ENCODE peak calls at places on chromosome 1, in six cellular contexts. E, W, C, O, G and I are unnamed samples.

GRCh38 chr1:162069334-162070093 is at the start of gene NOS1AP:
- DNase-seq in E (no peak), W (peak), C (peak), O (peak), G (peak), I (no peak)

GRCh38 chr1:40384413-40384762 is 10.9 kb downstream of the SMAP2 start:
- DNase-seq in E (no peak), W (no peak), C (no peak), O (no peak), G (no peak), I (no peak)

GRCh38 chr1:54559771-54560231 is 11.8 kb downstream of the ACOT11 start:
- DNase-seq in E (no peak), W (no peak), C (no peak), O (no peak), G (no peak), I (no peak)

GRCh38 chr1:201562659-201563405 is 23.9 kb downstream of the NAV1 start:
- DNase-seq in E (no peak), W (peak), C (no peak), O (peak), G (no peak), I (no peak)

GRCh38 chr1:59703918-59704378 is 110.8 kb upstream of the HOOK1 start:
- DNase-seq in E (no peak), W (no peak), C (no peak), O (peak), G (no peak), I (no peak)

GRCh38 chr1:38344705-38345104 is 298.1 kb upstream of the POU3F1 start:
- DNase-seq in E (no peak), W (no peak), C (no peak), O (no peak), G (no peak), I (no peak)

GRCh38 chr1:182054698-182055326 is 6.7 kb downstream of the ZNF648 start:
- DNase-seq in E (no peak), W (peak), C (peak), O (peak), G (peak), I (no peak)

GRCh38 chr1:228664399-228664914 is 70.8 kb upstream of the RHOU start:
- DNase-seq in E (no peak), W (peak), C (peak), O (peak), G (peak), I (no peak)

GRCh38 chr1:35707253-35708178 is 11.2 kb downstream of the C1orf216 start:
- DNase-seq in E (no peak), W (no peak), C (peak), O (no peak), G (peak), I (no peak)

GRCh38 chr1:209229494-209230059 is 353.9 kb upstream of the CAMK1G start:
- DNase-seq in E (no peak), W (no peak), C (no peak), O (no peak), G (no peak), I (no peak)

GRCh38 chr1:65393345-65393744 is 27.1 kb upstream of the LEPR start:
- DNase-seq in E (no peak), W (peak), C (no peak), O (peak), G (no peak), I (no peak)

GRCh38 chr1:13965770-13966398 is 265.9 kb downstream of the PRDM2 start:
- DNase-seq in E (peak), W (peak), C (peak), O (peak), G (peak), I (no peak)

GRCh38 chr1:28927442-28928305 is 13.3 kb downstream of the EPB41 start:
- DNase-seq in E (no peak), W (no peak), C (no peak), O (peak), G (no peak), I (no peak)

GRCh38 chr1:49995734-49996133 is 28.0 kb downstream of the AGBL4 start:
- DNase-seq in E (no peak), W (no peak), C (no peak), O (no peak), G (no peak), I (no peak)

GRCh38 chr1:208221291-208221622 is 22.9 kb downstream of the PLXNA2 start:
- DNase-seq in E (no peak), W (no peak), C (peak), O (no peak), G (no peak), I (no peak)

GRCh38 chr1:151839457-151840409 is at the start of gene C2CD4D:
- DNase-seq in E (peak), W (no peak), C (peak), O (peak), G (peak), I (no peak)

GRCh38 chr1:3409737-3410434 is 44.6 kb upstream of the ARHGEF16 start:
- DNase-seq in E (no peak), W (peak), C (peak), O (peak), G (peak), I (peak)

GRCh38 chr1:31799196-31799894 is 16.5 kb downstream of the SPOCD1 start:
- DNase-seq in E (no peak), W (no peak), C (no peak), O (no peak), G (no peak), I (no peak)

GRCh38 chr1:55209247-55209646 is 5.9 kb downstream of the USP24 start:
- DNase-seq in E (no peak), W (no peak), C (no peak), O (no peak), G (no peak), I (no peak)

GRCh38 chr1:3170566-3171453 is 101.8 kb downstream of the PRDM16 start:
- DNase-seq in E (no peak), W (peak), C (peak), O (peak), G (peak), I (no peak)

GRCh38 chr1:62142550-62142949 is 52.1 kb upstream of the L1TD1 start:
- DNase-seq in E (peak), W (no peak), C (peak), O (no peak), G (no peak), I (no peak)

GRCh38 chr1:43930168-43930948 is 3.2 kb upstream of the ARTN start:
- DNase-seq in E (no peak), W (no peak), C (no peak), O (no peak), G (no peak), I (no peak)

GRCh38 chr1:236495359-236496120 is 28.2 kb upstream of the LGALS8 start:
- DNase-seq in E (no peak), W (no peak), C (no peak), O (no peak), G (no peak), I (no peak)

GRCh38 chr1:27071049-27071416 is 58.4 kb upstream of the TENT5B start:
- DNase-seq in E (no peak), W (peak), C (peak), O (peak), G (no peak), I (no peak)

GRCh38 chr1:159653201-159653600 is 61.2 kb downstream of the CRP start:
- DNase-seq in E (no peak), W (peak), C (no peak), O (no peak), G (no peak), I (no peak)

GRCh38 chr1:182784556-182785171 is 4.9 kb upstream of the NPL start:
- DNase-seq in E (no peak), W (peak), C (peak), O (peak), G (peak), I (no peak)

GRCh38 chr1:52268372-52268771 is 97.6 kb downstream of the CC2D1B start:
- DNase-seq in E (no peak), W (peak), C (no peak), O (peak), G (no peak), I (no peak)

GRCh38 chr1:203085528-203086406 is at the start of gene MYOG:
- DNase-seq in E (no peak), W (no peak), C (no peak), O (no peak), G (no peak), I (no peak)

GRCh38 chr1:27713869-27714513 is 11.8 kb upstream of the FAM76A start:
- DNase-seq in E (no peak), W (no peak), C (no peak), O (no peak), G (no peak), I (no peak)

GRCh38 chr1:27139980-27140379 is 14.9 kb downstream of the SLC9A1 start:
- DNase-seq in E (no peak), W (no peak), C (no peak), O (no peak), G (no peak), I (no peak)

GRCh38 chr1:206486995-206487788 is 16.9 kb downstream of the IKBKE start:
- DNase-seq in E (no peak), W (no peak), C (peak), O (no peak), G (no peak), I (no peak)

GRCh38 chr1:183936009-183936408 is 101.5 kb downstream of the COLGALT2 start:
- DNase-seq in E (no peak), W (no peak), C (no peak), O (no peak), G (no peak), I (no peak)

GRCh38 chr1:171245458-171246064 is 2.7 kb upstream of the FMO1 start:
- DNase-seq in E (no peak), W (peak), C (peak), O (peak), G (peak), I (no peak)

GRCh38 chr1:47471163-47471562 is 33.3 kb downstream of the FOXD2 start:
- DNase-seq in E (no peak), W (no peak), C (no peak), O (no peak), G (no peak), I (no peak)

GRCh38 chr1:77709727-77710126 is 27.3 kb upstream of the ZZZ3 start:
- DNase-seq in E (no peak), W (no peak), C (no peak), O (no peak), G (no peak), I (no peak)

GRCh38 chr1:77706321-77706720 is 23.9 kb upstream of the ZZZ3 start:
- DNase-seq in E (no peak), W (no peak), C (no peak), O (no peak), G (no peak), I (no peak)

GRCh38 chr1:77704736-77705135 is 22.3 kb upstream of the ZZZ3 start:
- DNase-seq in E (no peak), W (no peak), C (no peak), O (no peak), G (no peak), I (no peak)
- H3K4me3 ChIP-seq in E (no peak), W (no peak), C (no peak), O (no peak), G (no peak), I (no peak)

GRCh38 chr1:173572465-173572864 is 30.4 kb downstream of the SLC9C2 start:
- DNase-seq in E (no peak), W (no peak), C (no peak), O (no peak), G (no peak), I (no peak)

GRCh38 chr1:173570370-173571030 is 32.4 kb downstream of the SLC9C2 start:
- DNase-seq in E (no peak), W (no peak), C (no peak), O (no peak), G (no peak), I (no peak)

GRCh38 chr1:173573596-173573995 is 29.3 kb downstream of the SLC9C2 start:
- DNase-seq in E (no peak), W (no peak), C (no peak), O (peak), G (no peak), I (no peak)

GRCh38 chr1:173562813-173563212 is 40.1 kb downstream of the SLC9C2 start:
- DNase-seq in E (no peak), W (no peak), C (no peak), O (no peak), G (no peak), I (no peak)

DNA sequence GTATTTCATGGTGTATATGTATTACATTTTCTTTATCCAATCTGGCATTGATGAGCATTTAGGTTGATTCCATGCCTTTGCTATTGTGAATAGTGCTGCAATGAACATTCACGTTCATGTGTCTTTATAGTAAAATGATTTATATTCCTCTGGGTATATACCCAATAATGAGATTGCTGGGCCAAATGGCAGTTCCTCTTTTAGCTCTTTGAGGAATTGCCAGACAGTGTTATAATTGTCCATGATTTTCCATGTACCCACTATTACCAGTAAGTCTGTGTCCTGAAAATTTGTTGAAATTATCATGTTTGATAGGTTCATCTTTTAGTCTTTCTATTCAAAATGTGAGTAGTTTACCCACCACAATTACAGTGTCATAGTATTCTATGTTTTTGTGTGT is 34.4 kb downstream of the SLC9C2 start:
- DNase-seq in E (no peak), W (no peak), C (no peak), O (no peak), G (no peak), I (no peak)
- TF ChIP-seq CTCF in E (no peak), W (no peak), C (no peak), O (no peak), G (no peak), I (no peak)

GRCh38 chr1:8443558-8444194 is 125.8 kb downstream of the SLC45A1 start:
- DNase-seq in E (no peak), W (no peak), C (no peak), O (no peak), G (no peak), I (no peak)

GRCh38 chr1:8447616-8448150 is 129.8 kb downstream of the SLC45A1 start:
- DNase-seq in E (no peak), W (no peak), C (no peak), O (no peak), G (no peak), I (no peak)

GRCh38 chr1:8450312-8450711 is 132.4 kb downstream of the SLC45A1 start:
- DNase-seq in E (no peak), W (no peak), C (no peak), O (no peak), G (no peak), I (no peak)

DNA sequence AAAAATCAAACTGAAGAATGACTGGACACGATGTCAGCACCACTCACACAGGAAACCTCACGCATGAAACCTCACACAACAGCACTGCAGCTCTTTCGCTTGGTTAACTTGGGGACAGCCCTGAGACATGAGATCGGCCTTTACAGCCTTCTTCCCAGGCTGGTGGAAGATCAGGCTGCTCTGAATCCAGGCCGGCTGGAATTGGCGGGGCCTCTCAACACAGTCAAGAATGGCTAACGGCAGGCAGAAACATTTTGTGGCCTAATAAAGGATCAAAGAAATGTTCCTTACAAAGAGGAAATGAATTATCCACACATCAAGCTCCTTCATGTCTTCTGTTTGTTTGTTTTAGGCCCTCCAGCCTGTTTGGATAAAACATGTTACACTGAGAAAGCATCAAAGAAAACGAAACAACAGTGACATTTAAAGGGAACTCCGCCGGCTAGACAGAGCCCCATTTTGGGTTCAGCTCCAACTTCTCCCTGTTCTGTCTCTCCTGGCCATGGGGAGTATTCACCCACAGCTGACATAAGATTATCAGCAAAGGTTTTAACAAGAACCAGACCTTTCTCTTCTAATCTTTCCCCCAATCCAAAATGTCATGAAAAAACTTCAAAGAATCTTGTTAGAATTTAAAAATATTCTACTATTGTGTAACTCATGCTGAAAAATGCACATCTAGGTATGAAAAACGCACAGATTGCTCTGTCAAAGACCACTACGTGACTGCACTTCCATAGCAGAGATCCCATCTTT is 131.2 kb downstream of the SLC45A1 start:
- DNase-seq in E (no peak), W (no peak), C (peak), O (peak), G (no peak), I (no peak)
- H3K4me3 ChIP-seq in E (no peak), W (peak), C (no peak), O (no peak), G (no peak), I (no peak)

DNA sequence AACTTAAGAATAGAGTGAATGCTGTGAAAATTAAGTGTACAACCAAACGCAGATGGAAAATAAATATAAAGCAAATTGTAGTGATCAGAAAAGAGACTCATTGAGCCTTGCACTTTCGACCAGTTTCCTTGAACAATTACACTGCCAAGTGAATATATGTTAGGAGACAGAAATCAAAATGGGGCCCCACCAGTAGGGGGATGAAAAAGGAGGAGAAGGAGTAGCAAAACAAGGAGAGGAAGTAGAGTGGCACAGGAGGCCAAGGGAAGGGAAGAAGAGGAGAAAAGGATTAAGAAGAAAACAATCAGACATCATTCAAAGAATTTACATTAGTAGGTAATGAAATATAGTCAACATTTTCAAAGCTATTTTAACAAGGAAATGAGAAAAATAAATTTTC is 1770.6 kb downstream of the PLA2G4A start:
- DNase-seq in E (no peak), W (no peak), C (no peak), O (no peak), G (no peak), I (no peak)
- TF ChIP-seq CTCF in E (no peak), W (peak), C (no peak), O (no peak), G (no peak), I (no peak)

DNA sequence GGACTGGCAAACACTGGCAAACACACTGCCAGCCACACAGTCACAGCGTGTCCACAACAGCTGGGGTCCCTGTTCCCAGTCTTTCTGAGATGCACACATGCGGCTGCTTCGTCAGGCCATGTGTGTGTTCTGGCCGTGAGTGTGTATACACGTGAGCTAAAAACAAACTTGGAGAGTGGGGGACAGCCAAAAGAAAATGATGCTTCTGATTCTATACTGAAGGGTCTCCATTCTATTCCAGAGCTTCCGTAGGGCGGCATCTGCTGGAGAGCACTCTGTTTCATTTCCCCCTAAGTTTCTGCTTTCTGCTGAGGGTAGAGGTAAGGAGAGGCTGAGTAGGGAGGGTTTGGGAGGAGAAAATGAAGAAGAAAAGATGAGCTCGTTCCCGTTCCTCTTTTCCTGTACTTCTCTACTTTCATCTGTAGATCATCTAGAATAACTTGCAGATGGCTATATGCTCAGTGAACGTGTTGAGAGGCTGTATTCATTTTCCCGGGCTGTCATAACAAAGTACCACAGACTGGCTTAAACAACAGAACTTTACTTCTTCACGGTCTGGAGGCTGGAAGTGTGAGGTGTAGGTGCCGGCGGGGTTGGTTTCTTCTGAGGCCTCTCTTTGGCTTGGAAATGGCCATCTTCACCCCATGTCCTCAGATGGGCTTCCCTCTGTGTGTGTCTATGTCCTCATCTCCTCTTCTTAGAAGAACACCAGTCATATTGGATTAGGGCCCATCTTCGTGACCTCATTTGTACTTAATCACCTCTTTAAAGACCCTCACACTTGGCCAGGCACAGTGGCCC is 151.6 kb downstream of the TOMM20 start:
- DNase-seq in E (no peak), W (no peak), C (no peak), O (no peak), G (no peak), I (no peak)
- H3K4me3 ChIP-seq in E (no peak), W (no peak), C (no peak), O (no peak), G (no peak), I (no peak)